ENCODE peak calls at places on chromosomes 12 and 14, in six cellular contexts. J is Karpas-422, R is right lobe of liver, V is A549, F is tibial nerve, K is heart right ventricle. H is an unnamed sample. For H3K4me1, the result is how much of the 10 kb centered on the place peaks cover.

GRCh38 chr12:2075558-2076195 is 22.9 kb downstream of the CACNA1C start:
- DNase-seq in V (no peak), K (peak), F (no peak), J (no peak), R (no peak), H (no peak)

GRCh38 chr14:70905316-70905715 is 1.9 kb upstream of the PCNX1 start:
- DNase-seq in V (no peak), J (no peak), K (peak), R (no peak), F (no peak), H (no peak)

GRCh38 chr12:52032431-52032796 is 18.8 kb upstream of the NR4A1 start:
- DNase-seq in F (peak), K (peak), J (no peak), R (peak), V (no peak), H (peak)

GRCh38 chr14:56482306-56482705 is 97.3 kb upstream of the TMEM260 start:
- DNase-seq in J (peak), F (no peak), K (no peak), V (peak), R (no peak), H (no peak)

GRCh38 chr12:3293446-3294161 is 197.4 kb upstream of the PRMT8 start:
- DNase-seq in K (no peak), F (no peak), R (no peak), J (no peak), V (peak), H (no peak)

GRCh38 chr14:76329150-76329881 is 46.6 kb upstream of the ESRRB start:
- DNase-seq in K (no peak), J (no peak), V (no peak), R (no peak), F (no peak), H (no peak)

GRCh38 chr12:27822076-27822712 is 42.2 kb upstream of the MANSC4 start:
- DNase-seq in K (no peak), J (peak), R (no peak), V (peak), F (no peak), H (no peak)

GRCh38 chr14:89911018-89911919 is 43.3 kb downstream of the EFCAB11 start:
- DNase-seq in F (no peak), V (peak), J (no peak), K (no peak), R (peak), H (peak)

GRCh38 chr12:83042441-83043215 is 355.9 kb downstream of the TMTC2 start:
- DNase-seq in J (no peak), F (no peak), K (no peak), R (no peak), V (no peak), H (no peak)

GRCh38 chr14:77000340-77001235 is 27.9 kb downstream of the IRF2BPL start:
- DNase-seq in J (peak), K (no peak), V (no peak), R (no peak), F (no peak), H (no peak)

GRCh38 chr12:112870267-112870980 is 36.3 kb upstream of the OAS1 start:
- DNase-seq in F (no peak), J (no peak), R (no peak), K (no peak), V (no peak), H (no peak)

GRCh38 chr12:116385486-116386217 is 108.2 kb upstream of the MED13L start:
- DNase-seq in K (no peak), J (no peak), V (peak), R (peak), F (no peak), H (no peak)

GRCh38 chr12:121223283-121223946 is 13.5 kb downstream of the P2RX4 start:
- DNase-seq in K (no peak), J (peak), V (peak), F (no peak), R (no peak), H (peak)

GRCh38 chr12:30110970-30111586 is 327.3 kb upstream of the TMTC1 start:
- DNase-seq in R (no peak), V (no peak), K (no peak), F (no peak), J (no peak), H (no peak)

GRCh38 chr12:120470150-120470817 is 736 bp upstream of the SRSF9 start:
- DNase-seq in J (no peak), K (no peak), R (no peak), V (peak), F (no peak), H (no peak)

GRCh38 chr14:39381366-39381765 is 50.9 kb downstream of the FBXO33 start:
- DNase-seq in K (no peak), F (no peak), R (no peak), V (no peak), J (no peak), H (no peak)

GRCh38 chr12:96810057-96810456 is 97.0 kb upstream of the NEDD1 start:
- DNase-seq in R (no peak), J (no peak), K (no peak), V (peak), F (no peak), H (no peak)

GRCh38 chr14:82045339-82045738 is 511.7 kb upstream of the SEL1L start:
- DNase-seq in R (no peak), V (no peak), F (no peak), J (no peak), K (no peak), H (no peak)

GRCh38 chr14:68363401-68363800 is 429.5 kb downstream of the ZFP36L1 start:
- DNase-seq in V (peak), J (no peak), R (no peak), K (no peak), F (no peak), H (no peak)
- H3K4me1 ChIP-seq in V (under half), J (under half), R (under half), K (under half), F (under half), H (under half)

GRCh38 chr14:68394113-68394718 is 398.7 kb downstream of the ZFP36L1 start:
- DNase-seq in V (no peak), F (no peak), R (no peak), J (no peak), K (no peak), H (no peak)

GRCh38 chr14:68396411-68396930 is 396.4 kb downstream of the ZFP36L1 start:
- DNase-seq in J (no peak), F (no peak), V (no peak), K (no peak), R (no peak), H (no peak)

GRCh38 chr14:68393178-68393763 is 399.6 kb downstream of the ZFP36L1 start:
- DNase-seq in J (no peak), R (no peak), F (no peak), K (no peak), V (no peak), H (no peak)

GRCh38 chr14:68395585-68395984 is 397.3 kb downstream of the ZFP36L1 start:
- DNase-seq in V (peak), F (no peak), J (no peak), K (no peak), R (no peak), H (no peak)

DNA sequence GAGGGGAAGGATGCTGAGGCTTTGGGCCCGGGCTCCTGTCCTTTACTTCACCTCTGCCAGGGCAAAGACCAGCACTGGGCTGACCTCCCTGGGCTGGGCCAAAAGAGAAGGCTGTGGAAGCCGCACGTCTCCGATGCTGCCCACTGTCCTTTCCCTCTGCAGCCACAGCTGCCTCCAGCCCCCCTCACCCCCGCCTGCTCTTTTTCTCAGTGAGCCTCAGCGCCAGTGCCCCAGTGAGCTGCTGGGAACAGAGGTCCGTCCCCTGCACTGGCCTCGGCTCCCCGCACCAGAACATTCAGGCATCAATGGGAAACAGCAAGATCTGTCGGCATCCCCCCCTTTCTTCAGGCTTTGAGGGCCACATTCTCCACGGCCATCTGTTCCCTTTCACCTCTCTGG is 398.1 kb downstream of the ZFP36L1 start:
- DNase-seq in F (no peak), K (no peak), V (no peak), R (no peak), J (no peak), H (no peak)
- H3K4me1 ChIP-seq in F (under half), K (under half), V (under half), R (under half), J (under half), H (under half)

GRCh38 chr12:53999596-54000104 is 311 bp upstream of the HOXC9 start:
- DNase-seq in V (peak), F (peak), J (no peak), K (no peak), R (no peak), H (peak)
- H3K4me1 ChIP-seq in V (under half), F (under half), J (under half), K (under half), R (under half), H (under half)

DNA sequence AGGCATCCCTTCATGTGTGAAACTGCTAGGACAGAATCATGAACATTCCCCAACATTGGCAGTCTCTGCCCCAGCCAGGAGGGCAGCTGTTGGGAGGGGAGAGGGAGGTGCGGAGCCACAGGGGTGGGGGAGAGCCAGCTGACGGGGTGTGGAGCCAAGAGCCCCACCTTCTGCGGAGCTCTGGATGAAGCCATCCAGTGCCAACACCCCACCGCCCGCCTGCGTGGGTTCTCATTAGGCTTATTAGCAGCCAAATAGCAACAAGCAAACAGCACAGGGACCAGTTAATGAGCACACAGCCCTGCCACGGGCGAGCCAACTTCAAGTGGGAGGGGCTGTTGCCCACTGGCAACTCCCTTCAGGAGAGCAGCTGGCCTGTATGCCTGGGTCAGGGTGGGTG is 12.1 kb downstream of the LTBP2 start:
- DNase-seq in R (no peak), J (no peak), V (no peak), K (no peak), F (no peak), H (no peak)
- H3K4me1 ChIP-seq in R (under half), J (under half), V (under half), K (under half), F (under half), H (under half)